ENCODE peak calls at places on chromosome 1, in six cellular contexts. I is thoracic aorta, G is progenitor cell of endocrine pancreas, W is WTC11, A is fibroblast of pulmonary artery, H is GM13976. Y is an unnamed sample.

GRCh38 chr1:30462826-30463425 is 260.5 kb downstream of the MATN1 start:
- DNase-seq in H (no peak), I (no peak), W (no peak), G (no peak), A (no peak), Y (no peak)

GRCh38 chr1:154342836-154343472 is 17.6 kb downstream of the ATP8B2 start:
- DNase-seq in H (no peak), I (no peak), A (no peak), G (no peak), W (no peak), Y (peak)

GRCh38 chr1:39919545-39919944 is 17.8 kb upstream of the MYCL start:
- DNase-seq in A (peak), W (peak), G (peak), H (peak), I (no peak), Y (peak)

GRCh38 chr1:27872059-27872801 is at the start of gene THEMIS2:
- DNase-seq in I (no peak), G (peak), W (peak), H (peak), A (peak), Y (peak)

GRCh38 chr1:204131978-204132377 is 19.9 kb downstream of the ETNK2 start:
- DNase-seq in W (no peak), G (no peak), A (no peak), H (no peak), I (no peak), Y (no peak)

GRCh38 chr1:154148787-154149186 is 6.1 kb downstream of the NUP210L start:
- DNase-seq in I (no peak), A (peak), G (no peak), W (no peak), H (peak), Y (no peak)

GRCh38 chr1:8090241-8090702 is 64.2 kb upstream of the ERRFI1 start:
- DNase-seq in G (no peak), A (peak), W (no peak), H (no peak), I (no peak), Y (no peak)

GRCh38 chr1:179369751-179370341 is 4.1 kb downstream of the AXDND1 start:
- DNase-seq in I (no peak), G (no peak), W (no peak), A (peak), H (peak), Y (peak)

GRCh38 chr1:6412896-6413295 is 6.8 kb downstream of the HES2 start:
- DNase-seq in I (no peak), W (no peak), H (no peak), G (no peak), A (peak), Y (no peak)

GRCh38 chr1:233905416-233906051 is 1.1 kb downstream of the SLC35F3 start:
- DNase-seq in H (no peak), G (no peak), A (no peak), W (peak), I (no peak), Y (no peak)

GRCh38 chr1:51313961-51314777 is 16.2 kb downstream of the TTC39A start:
- DNase-seq in I (no peak), G (no peak), W (no peak), A (peak), H (no peak), Y (no peak)

GRCh38 chr1:81760487-81761097 is 40.1 kb upstream of the ADGRL2 start:
- DNase-seq in H (no peak), G (no peak), W (no peak), A (peak), I (no peak), Y (no peak)

GRCh38 chr1:57586842-57587241 is 163.0 kb upstream of the DAB1 start:
- DNase-seq in H (no peak), G (no peak), A (no peak), I (no peak), W (no peak), Y (no peak)

GRCh38 chr1:21865609-21865942 is 53.5 kb downstream of the LDLRAD2 start:
- DNase-seq in G (no peak), W (no peak), I (no peak), H (no peak), A (no peak), Y (no peak)

GRCh38 chr1:55888685-55889317 is 673.6 kb upstream of the USP24 start:
- DNase-seq in I (no peak), H (no peak), W (no peak), G (no peak), A (no peak), Y (no peak)

GRCh38 chr1:231584117-231584516 is 42.5 kb upstream of the DISC1 start:
- DNase-seq in I (no peak), H (peak), G (no peak), W (no peak), A (peak), Y (peak)

GRCh38 chr1:31745898-31746668 is 18.1 kb downstream of the ADGRB2 start:
- DNase-seq in A (no peak), I (no peak), G (no peak), H (no peak), W (no peak), Y (no peak)
- TF ChIP-seq CTCF in A (no peak), I (no peak), G (no peak), H (no peak), W (no peak), Y (no peak)

GRCh38 chr1:160763993-160764392 is 24.9 kb downstream of the SLAMF7 start:
- DNase-seq in H (no peak), G (no peak), A (no peak), W (no peak), I (no peak), Y (no peak)

GRCh38 chr1:160767417-160768294 is 28.3 kb upstream of the LY9 start:
- DNase-seq in G (no peak), A (no peak), W (no peak), H (no peak), I (no peak), Y (peak)

GRCh38 chr1:160773088-160773487 is 22.9 kb upstream of the LY9 start:
- DNase-seq in G (no peak), H (no peak), W (no peak), A (no peak), I (no peak), Y (no peak)

DNA sequence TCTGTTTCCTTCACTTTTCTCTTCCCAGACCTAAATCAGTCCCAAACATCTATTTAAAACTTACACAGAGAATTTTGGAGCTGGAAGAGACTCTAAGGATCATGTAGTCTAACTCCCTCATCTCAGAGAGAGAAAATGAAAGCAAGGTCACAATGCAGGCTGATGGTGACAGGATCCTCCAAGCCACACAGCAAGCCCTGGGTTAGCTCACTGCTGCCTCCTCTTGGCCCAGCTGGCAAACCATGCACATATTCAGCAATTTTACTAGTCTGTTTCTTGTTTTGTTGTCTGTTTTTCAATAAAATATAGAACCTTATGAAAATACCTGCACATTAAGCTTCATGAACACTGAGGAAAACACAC is 27.7 kb upstream of the LY9 start:
- DNase-seq in H (peak), G (no peak), I (no peak), A (peak), W (peak), Y (peak)
- TF ChIP-seq CTCF in H (peak), G (peak), I (no peak), A (peak), W (peak), Y (peak)

DNA sequence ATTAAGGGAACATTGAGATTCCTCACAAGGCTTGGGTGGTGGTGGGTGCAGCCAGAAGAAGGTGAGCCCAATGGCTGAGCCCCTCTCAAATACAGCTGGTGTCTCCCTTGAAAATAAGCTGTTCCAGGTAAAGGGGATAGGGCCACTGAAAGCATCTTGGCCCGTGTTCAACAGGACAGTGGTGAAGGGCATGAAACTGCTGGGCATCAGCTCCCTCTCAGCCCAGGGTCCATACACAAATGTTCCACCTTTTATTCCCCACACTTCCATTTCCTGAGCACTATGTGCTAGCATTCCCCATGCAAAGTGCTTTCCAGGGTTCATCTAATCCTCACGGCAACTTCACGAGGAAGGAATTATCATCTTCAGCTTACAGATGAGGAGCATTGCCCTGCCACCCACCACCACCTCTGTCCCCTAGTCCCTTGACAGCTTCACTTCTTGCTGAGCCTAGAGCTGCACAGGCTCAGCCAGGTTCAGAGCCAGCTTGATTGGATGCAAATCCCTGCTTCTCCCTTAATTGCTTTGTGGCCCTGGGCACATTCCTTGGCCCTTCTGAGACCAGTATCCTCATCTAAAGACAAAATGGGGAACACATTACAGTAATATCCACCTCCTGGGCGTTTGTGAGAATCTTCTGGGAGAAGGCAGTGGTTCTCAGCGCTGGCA is 9.6 kb downstream of the TAGLN2 start:
- DNase-seq in G (no peak), H (no peak), A (no peak), I (no peak), W (no peak), Y (no peak)
- TF ChIP-seq CTCF in G (no peak), H (no peak), A (no peak), I (no peak), W (no peak), Y (no peak)

GRCh38 chr1:102434421-102434820 is 437.7 kb upstream of the OLFM3 start:
- DNase-seq in G (no peak), W (peak), H (peak), A (peak), I (no peak), Y (peak)
- TF ChIP-seq CTCF in G (peak), W (peak), H (no peak), A (peak), I (no peak), Y (peak)

DNA sequence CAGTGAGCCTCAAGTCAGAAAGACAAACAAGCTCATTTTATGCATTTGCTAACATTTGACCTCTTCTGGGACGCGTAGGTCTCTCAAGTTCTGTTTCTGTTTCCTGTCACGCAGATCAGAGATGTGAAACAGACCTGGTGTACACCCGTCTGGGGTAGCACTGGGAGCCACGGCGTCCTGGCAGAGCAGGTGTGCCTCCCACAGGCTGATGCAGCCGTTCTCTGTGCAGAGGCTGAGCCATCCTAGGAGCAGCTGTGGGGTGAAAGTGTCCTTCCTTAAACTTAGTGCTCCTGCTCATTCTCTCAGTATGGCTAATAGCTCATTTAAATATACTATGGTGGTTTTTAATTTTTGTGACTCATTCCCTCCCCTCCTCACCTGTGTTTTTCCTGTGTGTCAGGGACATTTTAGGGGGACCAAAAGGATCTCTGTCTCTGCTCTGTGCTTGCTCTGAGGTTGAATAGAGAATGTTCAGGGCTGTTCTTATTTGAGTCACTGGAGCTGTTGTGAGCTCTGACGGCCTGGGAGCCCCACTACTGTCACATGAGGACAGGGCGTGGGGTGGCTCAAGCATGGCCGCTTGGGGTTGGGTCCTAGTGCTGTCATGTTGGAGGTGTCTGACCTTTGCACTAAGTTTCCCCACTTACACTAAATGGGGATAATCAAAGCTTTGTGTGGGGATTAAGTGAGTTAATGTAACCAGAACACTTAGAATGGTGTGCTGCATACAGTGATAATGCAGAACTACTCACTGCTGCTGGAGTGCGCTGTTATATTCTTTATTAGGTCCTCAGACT is 43.0 kb downstream of the GALNT2 start:
- DNase-seq in I (no peak), W (no peak), G (no peak), A (no peak), H (peak), Y (peak)
- TF ChIP-seq CTCF in I (no peak), W (no peak), G (no peak), A (no peak), H (peak), Y (no peak)

GRCh38 chr1:202189919-202190715 is 3.5 kb upstream of the LGR6 start:
- DNase-seq in I (no peak), G (no peak), H (no peak), A (no peak), W (peak), Y (no peak)
- TF ChIP-seq CTCF in I (no peak), G (peak), H (no peak), A (peak), W (no peak), Y (no peak)

GRCh38 chr1:9873385-9873784 is 36.7 kb downstream of the CTNNBIP1 start:
- DNase-seq in A (no peak), G (no peak), I (no peak), H (no peak), W (no peak), Y (no peak)
- TF ChIP-seq CTCF in A (no peak), G (no peak), I (no peak), H (no peak), W (no peak), Y (no peak)

GRCh38 chr1:228073870-228074545 is 8.5 kb upstream of the ARF1 start:
- DNase-seq in W (peak), A (no peak), I (no peak), H (no peak), G (no peak), Y (peak)
- TF ChIP-seq CTCF in W (peak), A (peak), I (no peak), H (peak), G (no peak), Y (no peak)